ENCODE peak calls at places on chromosomes 5 and 9, in six cellular contexts. O is kidney epithelial cell, F is spleen, W is choroid plexus epithelial cell, J is upper lobe of right lung, C is progenitor cell of endocrine pancreas. M is an unnamed sample.
A peak's percentile ranks its signal among the peaks of the same experiment; 100 is the strongest.

GRCh38 chr5:131944700-131945550 is 538 bp downstream of the MEIKIN start:
- DNase-seq in C (no peak), F (no peak), O (no peak), J (no peak), W (no peak), M (no peak)

GRCh38 chr9:38342096-38342495 is 50.4 kb upstream of the ALDH1B1 start:
- DNase-seq in O (no peak), W (no peak), J (no peak), F (no peak), C (no peak), M (no peak)

GRCh38 chr5:101720033-101720432 is 576.1 kb downstream of the SLCO4C1 start:
- DNase-seq in J (no peak), O (no peak), W (no peak), F (no peak), C (no peak), M (no peak)

GRCh38 chr9:8486095-8486494 is 686.5 kb upstream of the DMAC1 start:
- DNase-seq in W (peak; percentile 50), J (no peak), F (no peak), C (no peak), O (peak; percentile 5), M (no peak)

GRCh38 chr9:4207881-4208615 is 91.8 kb downstream of the GLIS3 start:
- DNase-seq in O (no peak), J (no peak), F (no peak), C (no peak), W (peak; percentile 51), M (no peak)

GRCh38 chr5:103620851-103621547 is 58.4 kb upstream of the NUDT12 start:
- DNase-seq in F (no peak), W (peak; percentile 23), C (no peak), J (no peak), O (no peak), M (no peak)

GRCh38 chr5:60961685-60962084 is 16.7 kb downstream of the NDUFAF2 start:
- DNase-seq in J (no peak), O (peak; percentile 41), C (no peak), F (no peak), W (peak; percentile 81), M (no peak)

GRCh38 chr5:145362261-145362660 is 472.9 kb downstream of the PRELID2 start:
- DNase-seq in W (peak; percentile 91), F (no peak), C (no peak), O (peak; percentile 54), J (no peak), M (no peak)

GRCh38 chr5:139660105-139660915 is 12.2 kb downstream of the CXXC5 start:
- DNase-seq in C (no peak), O (no peak), J (peak; percentile 91), W (no peak), F (peak; percentile 86), M (no peak)

GRCh38 chr5:174383196-174384178 is 338.0 kb downstream of the NSG2 start:
- DNase-seq in F (no peak), C (no peak), O (no peak), J (no peak), W (peak; percentile 20), M (no peak)

GRCh38 chr9:34985311-34985899 is 4.1 kb upstream of the DNAJB5 start:
- DNase-seq in W (peak; percentile 80), O (no peak), C (peak; percentile 66), F (peak; percentile 80), J (no peak), M (peak; percentile 80)

GRCh38 chr9:126494746-126495145 is 119.0 kb upstream of the LMX1B start:
- DNase-seq in C (no peak), O (no peak), W (no peak), F (peak; percentile 16), J (no peak), M (no peak)

GRCh38 chr9:124015091-124015660 is 3.6 kb downstream of the LHX2 start:
- DNase-seq in W (no peak), F (peak; percentile 51), O (no peak), C (no peak), J (peak; percentile 33), M (no peak)

GRCh38 chr9:110997847-110998246 is 40.4 kb downstream of the LPAR1 start:
- DNase-seq in O (no peak), J (no peak), W (no peak), F (no peak), C (no peak), M (no peak)

GRCh38 chr9:115225459-115226116 is 107.6 kb upstream of the TNC start:
- DNase-seq in J (no peak), W (no peak), C (no peak), F (no peak), O (no peak), M (no peak)

GRCh38 chr5:37777472-37778135 is 62.2 kb downstream of the GDNF start:
- DNase-seq in J (no peak), W (no peak), C (no peak), O (no peak), F (no peak), M (no peak)

GRCh38 chr9:70080481-70081119 is 37.0 kb downstream of the MAMDC2 start:
- DNase-seq in C (no peak), F (no peak), J (no peak), O (no peak), W (peak; percentile 84), M (no peak)

GRCh38 chr5:152437861-152438260 is 32.8 kb upstream of the NMUR2 start:
- DNase-seq in W (no peak), F (no peak), O (no peak), C (no peak), J (no peak), M (no peak)

GRCh38 chr9:93659044-93659836 is 82.9 kb downstream of the PHF2 start:
- DNase-seq in O (no peak), C (no peak), W (no peak), J (peak; percentile 51), F (peak; percentile 47), M (no peak)

GRCh38 chr5:103674739-103675138 is 112.2 kb upstream of the NUDT12 start:
- DNase-seq in W (peak; percentile 52), C (no peak), F (no peak), O (no peak), J (no peak), M (no peak)

GRCh38 chr5:160887780-160888179 is 35.8 kb upstream of the ATP10B start:
- DNase-seq in J (no peak), W (no peak), O (no peak), C (no peak), F (no peak), M (no peak)

GRCh38 chr5:16744164-16744880 is 127.5 kb upstream of the RETREG1 start:
- DNase-seq in J (no peak), F (no peak), W (no peak), O (no peak), C (no peak), M (no peak)

GRCh38 chr5:126031989-126032716 is 391.1 kb upstream of the GRAMD2B start:
- DNase-seq in O (peak; percentile 28), C (no peak), J (no peak), F (no peak), W (peak; percentile 86), M (no peak)

GRCh38 chr9:108003551-108003950 is 514.0 kb upstream of the KLF4 start:
- DNase-seq in O (no peak), J (no peak), W (no peak), F (no peak), C (no peak), M (no peak)

GRCh38 chr5:171055881-171056454 is 194.2 kb downstream of the RANBP17 start:
- DNase-seq in O (no peak), F (no peak), C (no peak), W (no peak), J (no peak), M (no peak)

GRCh38 chr9:108978121-108978694 is 35.1 kb downstream of the CTNNAL1 start:
- DNase-seq in F (no peak), C (no peak), O (no peak), J (no peak), W (no peak), M (no peak)

DNA sequence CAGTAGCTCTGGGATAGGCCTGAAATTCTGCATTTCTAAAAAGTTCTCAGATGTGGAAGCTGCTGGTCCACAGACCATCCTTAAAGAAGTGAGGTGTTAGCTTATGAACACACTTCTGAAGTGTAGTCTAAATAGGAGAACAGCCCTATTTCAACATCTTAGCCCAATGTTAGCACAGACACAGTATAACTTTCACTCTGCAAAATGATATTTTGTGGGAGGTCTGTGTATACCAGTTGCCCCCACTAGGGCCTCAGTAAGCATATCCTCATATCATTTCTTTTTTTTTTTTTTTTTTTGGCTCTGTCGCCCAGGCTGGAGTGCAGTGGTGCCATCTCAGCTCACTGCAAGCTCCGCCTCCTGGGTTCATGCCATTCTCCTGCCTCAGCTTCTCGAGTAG is 7.5 kb upstream of the HABP4 start:
- DNase-seq in J (no peak), F (no peak), O (no peak), W (no peak), C (no peak), M (no peak)
- TF ChIP-seq CTCF in J (no peak), F (no peak), O (no peak), W (peak; percentile 15), C (no peak), M (peak; percentile 26)

GRCh38 chr5:34658023-34658422 is 1.9 kb downstream of the RAI14 start:
- DNase-seq in F (no peak), J (no peak), C (no peak), O (no peak), W (peak; percentile 64), M (no peak)
- TF ChIP-seq CTCF in F (no peak), J (no peak), C (no peak), O (peak; percentile 22), W (peak; percentile 35), M (no peak)

GRCh38 chr9:133374612-133375115 is 1.2 kb downstream of the SURF4 start:
- DNase-seq in J (no peak), F (no peak), C (no peak), W (peak; percentile 72), O (no peak), M (no peak)

GRCh38 chr9:133378408-133378962 is 2.3 kb downstream of the STKLD1 start:
- DNase-seq in W (no peak), F (no peak), O (no peak), C (no peak), J (no peak), M (no peak)

GRCh38 chr9:133377721-133378216 is 1.6 kb downstream of the STKLD1 start:
- DNase-seq in O (no peak), C (no peak), F (no peak), W (peak; percentile 70), J (no peak), M (no peak)

GRCh38 chr9:133375116-133375723 is 640 bp downstream of the SURF4 start:
- DNase-seq in C (peak; percentile 27), F (no peak), W (peak; percentile 51), J (no peak), O (no peak), M (peak; percentile 67)

GRCh38 chr9:133375724-133376654 is at the start of the genes STKLD1 and SURF4:
- DNase-seq in W (peak; percentile 98), J (peak; percentile 98), F (peak; percentile 100), O (peak; percentile 80), C (peak; percentile 92), M (peak; percentile 91)
- TF ChIP-seq CTCF in W (no peak), J (no peak), F (peak; percentile 53), O (no peak), C (no peak), M (no peak)

DNA sequence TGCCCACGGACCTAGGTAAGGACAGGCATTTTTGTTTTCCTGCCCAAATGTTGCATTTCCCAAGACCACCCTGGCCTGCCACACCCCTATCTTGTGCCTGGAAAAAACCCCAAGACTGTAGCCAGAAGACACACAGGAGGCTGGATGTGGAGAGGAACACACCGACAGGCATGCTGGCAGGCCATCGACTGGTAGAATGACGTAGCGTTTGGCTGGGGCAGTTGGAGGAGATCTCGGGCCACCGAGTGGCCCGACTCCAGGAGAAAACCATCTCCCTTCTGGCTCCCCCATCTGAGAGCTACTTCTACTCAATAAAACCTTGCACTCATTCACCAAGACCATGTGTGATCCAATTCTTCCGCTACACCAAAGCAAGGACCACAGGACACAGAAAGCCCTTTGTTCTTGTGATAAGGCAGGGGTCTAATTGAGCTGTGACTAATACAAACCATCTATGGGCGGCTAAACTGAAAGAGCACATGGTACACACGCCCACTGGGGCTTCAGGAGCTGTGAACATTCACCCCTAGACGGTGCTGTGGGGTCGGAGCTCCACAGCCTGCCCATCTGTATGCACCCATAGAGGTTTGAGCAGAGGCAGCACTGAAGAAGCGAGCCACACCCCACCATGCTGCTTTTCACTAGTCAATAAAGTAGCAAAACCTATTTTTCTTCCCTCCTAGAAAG is 38.9 kb upstream of the N4BP3 start:
- DNase-seq in W (peak; percentile 18), C (no peak), F (no peak), O (no peak), J (no peak), M (no peak)
- TF ChIP-seq CTCF in W (peak; percentile 30), C (no peak), F (no peak), O (no peak), J (no peak), M (no peak)